ENCODE peak calls at places on chromosomes 13 and 19, in four cellular contexts. R, P, Y and N are unnamed samples.

GRCh38 chr13:70842062-70842644 is 733.9 kb upstream of the KLHL1 start:
- DNase-seq in R (no peak), P (no peak), Y (no peak), N (no peak)

GRCh38 chr19:29365836-29366417 is 153.0 kb upstream of the UQCRFS1 start:
- DNase-seq in R (no peak), P (peak; percentile 11), Y (no peak), N (no peak)

GRCh38 chr19:8115805-8116396 is 33.5 kb downstream of the FBN3 start:
- DNase-seq in R (no peak), P (no peak), Y (no peak), N (no peak)

GRCh38 chr13:27374650-27375049 is 49.8 kb upstream of the GTF3A start:
- DNase-seq in R (peak; percentile 76), P (no peak), Y (peak; percentile 50), N (no peak)

GRCh38 chr13:113649212-113649611 is 8.8 kb downstream of the ATP4B start:
- DNase-seq in R (no peak), P (no peak), Y (peak; percentile 2), N (peak; percentile 41)

GRCh38 chr13:77853701-77854100 is 64.9 kb downstream of the EDNRB start:
- DNase-seq in R (no peak), P (no peak), Y (no peak), N (no peak)

GRCh38 chr13:94542917-94543316 is 53.0 kb downstream of the TGDS start:
- DNase-seq in R (no peak), P (no peak), Y (no peak), N (no peak)

GRCh38 chr19:46015080-46015960 is 7.5 kb downstream of the PGLYRP1 start:
- DNase-seq in R (peak; percentile 72), P (peak; percentile 93), Y (no peak), N (no peak)

GRCh38 chr19:56567274-56568120 is at the start of gene ZNF470:
- DNase-seq in R (peak; percentile 87), P (peak; percentile 94), Y (peak; percentile 92), N (peak; percentile 95)

GRCh38 chr13:109762791-109763190 is 23.6 kb downstream of the IRS2 start:
- DNase-seq in R (no peak), P (no peak), Y (no peak), N (no peak)

GRCh38 chr19:3224346-3225325 is at the start of gene CELF5:
- DNase-seq in R (peak; percentile 35), P (peak; percentile 86), Y (peak; percentile 49), N (no peak)

GRCh38 chr19:37691881-37692504 is 27.6 kb downstream of the ZNF607 start:
- DNase-seq in R (no peak), P (peak; percentile 86), Y (peak; percentile 84), N (peak; percentile 83)

GRCh38 chr19:47446534-47447469 is 24.9 kb downstream of the SLC8A2 start:
- DNase-seq in R (peak; percentile 81), P (peak; percentile 93), Y (no peak), N (no peak)

GRCh38 chr19:41478171-41478570 is 35.2 kb downstream of the ERICH4 start:
- DNase-seq in R (no peak), P (no peak), Y (no peak), N (no peak)

GRCh38 chr19:55487884-55488687 is at the start of gene SSC5D:
- DNase-seq in R (no peak), P (peak; percentile 75), Y (peak; percentile 76), N (no peak)

GRCh38 chr13:60591348-60591747 is 194.3 kb downstream of the TDRD3 start:
- DNase-seq in R (no peak), P (no peak), Y (no peak), N (no peak)

GRCh38 chr13:77448689-77449088 is 86.8 kb upstream of the SCEL start:
- DNase-seq in R (no peak), P (no peak), Y (no peak), N (no peak)

GRCh38 chr13:29472317-29472961 is 123.0 kb downstream of the SLC7A1 start:
- DNase-seq in R (peak; percentile 28), P (peak; percentile 78), Y (no peak), N (no peak)

GRCh38 chr13:87677043-87677333 is 5.8 kb downstream of the SLITRK5 start:
- DNase-seq in R (no peak), P (no peak), Y (no peak), N (no peak)

GRCh38 chr19:42207767-42208259 is 9.7 kb downstream of the DEDD2 start:
- DNase-seq in R (peak; percentile 86), P (no peak), Y (no peak), N (no peak)

GRCh38 chr19:42360787-42361544 is 29.1 kb downstream of the CNFN start:
- DNase-seq in R (no peak), P (peak; percentile 76), Y (no peak), N (no peak)

GRCh38 chr13:44576396-44577235 is 486 bp upstream of the TSC22D1 start:
- DNase-seq in R (no peak), P (no peak), Y (no peak), N (no peak)

DNA sequence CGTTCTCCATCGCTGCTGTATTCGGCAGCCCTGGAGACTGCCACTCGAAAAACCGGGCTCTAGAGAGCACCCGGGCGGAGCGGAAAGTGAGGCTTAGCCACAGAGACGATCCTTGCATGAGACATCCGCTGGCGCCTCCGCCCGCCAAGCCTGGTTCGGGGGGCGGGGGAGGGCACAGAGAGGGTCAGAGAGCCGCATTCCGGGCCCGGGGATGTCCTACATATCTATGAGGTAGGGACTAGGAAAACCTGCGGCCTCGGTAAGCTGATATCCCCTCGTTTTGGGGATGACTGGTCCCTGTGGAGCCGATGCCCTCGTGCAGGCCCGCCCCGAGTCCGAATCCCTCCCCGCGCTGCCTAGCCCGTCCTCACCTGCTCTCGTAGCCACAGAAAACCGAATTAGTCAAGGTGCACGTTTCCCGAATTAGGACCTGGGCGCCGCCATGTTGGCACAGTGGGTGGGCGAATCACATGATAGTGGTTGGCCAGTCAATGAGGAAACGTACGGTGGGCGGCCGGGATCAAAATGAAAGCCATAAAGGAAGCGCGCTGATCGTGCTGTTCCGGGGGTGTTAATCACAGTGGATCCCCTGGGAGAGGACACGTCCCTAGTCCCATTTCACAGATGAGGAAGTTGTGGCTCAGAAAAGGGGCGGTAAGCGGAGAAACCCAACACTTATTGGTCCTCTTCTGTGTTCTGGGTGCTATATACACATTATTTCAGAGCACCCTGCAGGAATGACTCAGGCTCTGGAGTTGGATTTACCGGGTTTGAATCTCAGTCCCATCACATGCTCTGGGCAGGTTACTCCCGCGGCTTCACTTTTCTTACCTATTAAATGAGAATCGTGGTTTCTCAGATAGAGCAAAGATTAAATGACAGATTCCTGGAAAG is at the start of gene TRMT1:
- DNase-seq in R (peak; percentile 91), P (peak; percentile 97), Y (peak; percentile 88), N (peak; percentile 97)
- TF ChIP-seq EP300 in R (no peak), P (no peak), Y (no peak), N (no peak)

DNA sequence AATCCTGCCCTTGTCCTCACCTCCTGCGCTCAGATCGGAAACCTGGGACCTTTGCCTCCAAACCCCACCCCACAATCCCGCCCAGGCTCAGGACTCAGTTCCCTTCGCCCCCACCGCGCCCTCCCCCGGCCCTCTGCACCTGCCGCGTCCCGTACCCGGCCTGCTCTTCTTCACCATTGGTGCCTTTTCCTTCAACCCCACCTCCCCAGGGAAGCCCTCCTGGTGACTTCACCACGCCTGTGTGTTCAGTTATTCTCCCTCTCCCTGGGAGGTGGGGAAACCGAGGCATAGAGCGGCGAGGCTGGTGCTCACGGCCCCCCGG is 19.3 kb upstream of the TCF3 start:
- DNase-seq in R (peak; percentile 42), P (no peak), Y (no peak), N (no peak)
- H3K4me1 ChIP-seq in R (peaks cover 9% of the 10 kb centered on the region), P (peaks cover 6% of the 10 kb centered on the region), Y (no peaks in the 10 kb centered on the region), N (peaks cover 33% of the 10 kb centered on the region)

DNA sequence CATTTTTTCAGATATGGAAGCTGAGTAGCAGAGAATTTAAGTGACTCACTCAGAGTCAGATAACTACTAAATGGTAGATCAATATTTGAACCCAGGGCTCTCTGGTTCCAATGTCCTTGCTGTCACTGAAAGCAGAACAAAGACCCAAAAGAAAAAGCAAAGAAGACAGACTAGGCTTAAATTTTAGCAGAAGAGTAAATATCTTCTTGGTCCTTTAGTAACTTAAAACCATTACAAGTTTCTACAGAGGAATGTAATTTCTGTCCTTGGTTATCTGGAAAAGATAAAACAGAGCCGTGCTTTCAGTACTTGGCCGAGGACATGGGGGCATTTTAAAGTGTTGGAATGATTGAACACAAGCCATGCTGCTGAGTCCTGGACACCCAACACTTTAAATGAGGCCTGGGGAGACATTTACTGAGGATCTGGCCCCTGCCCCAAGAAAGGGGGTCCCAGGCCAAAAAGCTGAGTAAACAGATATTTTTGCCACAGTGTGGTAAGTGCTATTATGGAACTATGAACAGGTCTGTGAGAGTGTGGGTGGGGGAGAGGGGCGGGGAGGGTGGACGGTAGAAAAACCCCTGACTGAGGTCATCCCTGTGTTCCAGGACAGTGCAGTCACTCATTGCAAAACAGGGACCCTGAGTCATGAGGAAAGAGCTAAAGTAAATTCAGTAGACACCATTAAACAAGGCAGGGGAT is 18.5 kb upstream of the KPNA3 start:
- DNase-seq in R (no peak), P (no peak), Y (peak; percentile 17), N (no peak)
- TF ChIP-seq EP300 in R (no peak), P (no peak), Y (no peak), N (no peak)

GRCh38 chr19:18465214-18465963 is 27.5 kb upstream of the ISYNA1 start:
- DNase-seq in R (no peak), P (no peak), Y (no peak), N (no peak)

GRCh38 chr19:18465964-18466339 is 28.0 kb upstream of the ISYNA1 start:
- DNase-seq in R (no peak), P (no peak), Y (no peak), N (no peak)

GRCh38 chr19:18461471-18461870 is 23.5 kb upstream of the ISYNA1 start:
- DNase-seq in R (no peak), P (no peak), Y (no peak), N (no peak)

GRCh38 chr19:18466354-18466753 is 28.4 kb upstream of the ISYNA1 start:
- DNase-seq in R (no peak), P (no peak), Y (no peak), N (no peak)

GRCh38 chr19:18464646-18465045 is 26.7 kb upstream of the ISYNA1 start:
- DNase-seq in R (no peak), P (no peak), Y (peak; percentile 84), N (peak; percentile 91)
- H3K4me1 ChIP-seq in R (peaks cover 56% of the 10 kb centered on the region), P (peaks cover under 1% of the 10 kb centered on the region), Y (peaks cover 35% of the 10 kb centered on the region), N (peaks cover 75% of the 10 kb centered on the region)

DNA sequence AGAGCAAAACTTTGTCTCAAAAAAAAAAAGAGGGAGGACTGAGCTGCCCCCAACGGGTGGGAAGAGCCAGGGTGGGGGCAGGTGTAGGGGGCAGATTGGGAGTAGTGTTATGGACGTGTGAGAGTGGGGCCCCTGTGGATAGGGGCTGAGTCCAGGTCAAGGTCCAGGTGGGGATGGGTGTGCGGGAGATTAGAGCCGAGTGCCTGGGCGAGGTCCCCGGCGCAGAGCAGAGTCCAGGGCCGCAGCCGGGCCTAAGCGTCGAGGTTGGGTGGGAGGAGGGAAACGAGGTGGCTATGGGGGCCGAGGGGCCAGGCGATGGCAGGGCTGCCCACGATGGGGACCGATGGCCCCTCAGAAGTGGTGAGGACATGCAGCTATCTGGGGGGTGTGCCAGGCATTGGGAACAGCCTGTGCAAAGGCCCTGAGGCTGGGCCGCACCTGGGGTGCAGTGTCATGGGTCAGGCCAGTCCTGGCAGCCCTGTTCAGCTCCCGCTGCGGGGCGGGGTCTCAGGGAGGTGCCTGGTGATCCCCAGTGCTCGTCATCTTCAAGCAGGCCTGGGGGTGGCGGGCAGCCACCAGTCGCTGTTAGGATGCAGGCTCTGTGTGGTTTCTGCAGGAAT is 12.3 kb upstream of the MISP start:
- DNase-seq in R (no peak), P (no peak), Y (no peak), N (no peak)
- TF ChIP-seq EP300 in R (no peak), P (no peak), Y (no peak), N (no peak)